ENCODE peak calls at places on chromosomes 11 and 22, in seven cellular contexts. J is H1, I is sigmoid colon, P is A549, O is transverse colon, V is stomach, M is suprapubic skin. R is an unnamed sample. For H3K9me3, the result is how much of the 10 kb centered on the place peaks cover.

GRCh38 chr11:76371170-76371569 is 9.8 kb downstream of the THAP12 start:
- DNase-seq in J (no peak), I (no peak), P (peak), O (no peak), V (no peak), M (no peak), R (no peak)

GRCh38 chr11:102783720-102784119 is 3.3 kb upstream of the MMP10 start:
- DNase-seq in J (no peak), I (no peak), P (no peak), O (no peak), V (no peak), M (no peak), R (no peak)

GRCh38 chr22:19291218-19291579 is 320 bp downstream of the CLTCL1 start:
- DNase-seq in J (peak), I (peak), P (no peak), O (peak), V (peak), M (peak), R (no peak)

GRCh38 chr11:131691558-131692041 is 321.2 kb downstream of the NTM start:
- DNase-seq in J (peak), I (no peak), P (no peak), O (no peak), V (no peak), M (no peak), R (no peak)

GRCh38 chr11:32033491-32033890 is 57.4 kb upstream of the RCN1 start:
- DNase-seq in J (no peak), I (no peak), P (no peak), O (no peak), V (no peak), M (no peak), R (no peak)

GRCh38 chr22:36781656-36782627 is 6.0 kb upstream of the IFT27 start:
- DNase-seq in J (peak), I (peak), P (peak), O (peak), V (peak), M (peak), R (peak)

GRCh38 chr11:115679945-115680344 is 175.7 kb upstream of the CADM1 start:
- DNase-seq in J (no peak), I (peak), P (no peak), O (no peak), V (no peak), M (no peak), R (no peak)

GRCh38 chr11:73388241-73389133 is 12.3 kb downstream of the RELT start:
- DNase-seq in J (no peak), I (peak), P (no peak), O (peak), V (peak), M (no peak), R (no peak)

GRCh38 chr11:74443071-74443864 is 24.1 kb downstream of the KCNE3 start:
- DNase-seq in J (no peak), I (no peak), P (peak), O (peak), V (peak), M (no peak), R (no peak)

GRCh38 chr11:20111871-20112270 is 48.4 kb downstream of the DBX1 start:
- DNase-seq in J (no peak), I (no peak), P (no peak), O (no peak), V (no peak), M (no peak), R (no peak)

GRCh38 chr11:114132944-114133394 is 73.5 kb downstream of the ZBTB16 start:
- DNase-seq in J (no peak), I (peak), P (no peak), O (no peak), V (no peak), M (no peak), R (no peak)

GRCh38 chr11:66969584-66970205 is 5.4 kb upstream of the C11orf86 start:
- DNase-seq in J (no peak), I (no peak), P (no peak), O (no peak), V (no peak), M (no peak), R (no peak)

GRCh38 chr22:47205562-47205961 is 443.1 kb downstream of the TBC1D22A start:
- DNase-seq in J (peak), I (no peak), P (no peak), O (no peak), V (peak), M (peak), R (no peak)

GRCh38 chr11:117221775-117222517 is 9.9 kb downstream of the PCSK7 start:
- DNase-seq in J (no peak), I (peak), P (no peak), O (peak), V (peak), M (peak), R (peak)

GRCh38 chr22:33969052-33969451 is 48.8 kb upstream of the LARGE1 start:
- DNase-seq in J (no peak), I (no peak), P (no peak), O (no peak), V (no peak), M (no peak), R (no peak)

GRCh38 chr11:95375881-95376280 is 144.9 kb upstream of the SESN3 start:
- DNase-seq in J (no peak), I (no peak), P (no peak), O (no peak), V (no peak), M (no peak), R (no peak)

GRCh38 chr11:34427171-34427805 is 11.4 kb upstream of the CAT start:
- DNase-seq in J (no peak), I (no peak), P (peak), O (no peak), V (no peak), M (no peak), R (no peak)

GRCh38 chr11:17642370-17642769 is 77.0 kb upstream of the MYOD1 start:
- DNase-seq in J (no peak), I (no peak), P (no peak), O (no peak), V (no peak), M (no peak), R (no peak)
- TF ChIP-seq POLR2A in J (no peak), I (no peak), P (no peak), O (no peak), V (no peak), M (no peak), R (no peak)

GRCh38 chr11:8199676-8200075 is 30.9 kb upstream of the RIC3 start:
- DNase-seq in J (peak), I (no peak), P (no peak), O (no peak), V (no peak), M (no peak), R (no peak)
- TF ChIP-seq EP300 in J (no peak), I (no peak), P (no peak), O (no peak), V (no peak), M (no peak), R (no peak)

GRCh38 chr11:99068832-99069231 is 48.1 kb downstream of the CNTN5 start:
- DNase-seq in J (no peak), I (no peak), P (no peak), O (no peak), V (no peak), M (no peak), R (no peak)

GRCh38 chr11:99066609-99067008 is 45.9 kb downstream of the CNTN5 start:
- DNase-seq in J (no peak), I (no peak), P (no peak), O (no peak), V (no peak), M (no peak), R (no peak)

DNA sequence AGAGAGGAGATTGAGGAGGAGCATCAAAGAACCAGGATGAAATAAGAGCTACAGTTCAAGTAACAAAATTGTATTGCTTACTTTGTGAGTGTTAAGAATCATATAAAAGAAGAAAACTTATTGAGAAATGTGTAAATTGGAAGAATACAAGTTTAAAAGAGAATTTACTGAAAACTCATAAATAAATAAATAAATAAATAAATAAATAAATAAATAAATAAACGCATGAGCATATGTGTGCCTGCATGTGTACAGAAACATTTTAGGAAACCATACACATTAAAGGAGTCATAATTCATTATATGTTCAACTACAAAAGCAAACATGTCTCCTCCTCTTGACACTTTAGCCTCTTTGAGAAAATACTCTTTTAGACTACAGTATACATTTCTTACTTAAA is 42.6 kb downstream of the CNTN5 start:
- DNase-seq in J (no peak), I (no peak), P (no peak), O (no peak), V (no peak), M (no peak), R (no peak)
- H3K9me3 ChIP-seq in J (under half), I (under half), P (under half), O (under half), V (under half), M (under half), R (under half)

GRCh38 chr22:49774499-49775151 is 53.0 kb downstream of the BRD1 start:
- DNase-seq in J (no peak), I (no peak), P (no peak), O (no peak), V (no peak), M (no peak), R (no peak)

GRCh38 chr22:49775191-49776052 is 52.3 kb downstream of the BRD1 start:
- DNase-seq in J (no peak), I (no peak), P (no peak), O (no peak), V (no peak), M (no peak), R (no peak)

GRCh38 chr22:49776053-49776511 is 51.6 kb downstream of the BRD1 start:
- DNase-seq in J (no peak), I (no peak), P (no peak), O (no peak), V (no peak), M (no peak), R (no peak)

GRCh38 chr22:49777569-49778250 is 50.0 kb downstream of the BRD1 start:
- DNase-seq in J (no peak), I (no peak), P (no peak), O (no peak), V (no peak), M (no peak), R (no peak)

DNA sequence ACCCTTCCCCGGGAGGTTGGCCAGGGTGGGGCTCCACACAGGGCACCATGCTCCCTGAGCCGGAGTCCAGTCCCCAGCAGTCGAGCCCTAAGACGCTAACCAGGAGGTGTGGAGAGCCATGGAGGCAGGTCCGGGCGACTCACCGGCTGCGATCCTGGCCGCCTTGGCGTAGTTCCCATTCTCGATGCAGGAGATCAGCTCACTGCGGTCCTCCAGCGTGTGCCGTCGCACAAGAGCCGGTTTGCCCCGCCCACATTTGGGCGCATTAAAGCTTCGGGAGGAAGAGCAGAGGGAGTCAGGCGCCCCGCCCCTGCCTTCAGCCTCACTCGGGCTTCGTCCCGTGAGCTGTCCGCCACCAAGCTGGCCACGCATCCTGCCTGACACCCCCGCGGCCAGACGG is 50.8 kb downstream of the BRD1 start:
- DNase-seq in J (no peak), I (no peak), P (no peak), O (no peak), V (no peak), M (no peak), R (no peak)
- TF ChIP-seq POLR2A in J (no peak), I (no peak), P (no peak), O (no peak), V (no peak), M (no peak), R (no peak)

GRCh38 chr11:16356751-16357365 is 512 bp upstream of the SOX6 start:
- DNase-seq in J (no peak), I (no peak), P (no peak), O (no peak), V (no peak), M (no peak), R (peak)

GRCh38 chr11:16357776-16358175 is 1.4 kb upstream of the SOX6 start:
- DNase-seq in J (no peak), I (no peak), P (no peak), O (no peak), V (no peak), M (no peak), R (no peak)

GRCh38 chr11:16358726-16359125 is 2.4 kb upstream of the SOX6 start:
- DNase-seq in J (no peak), I (no peak), P (no peak), O (no peak), V (no peak), M (no peak), R (no peak)

GRCh38 chr11:16361108-16361869 is 4.9 kb upstream of the SOX6 start:
- DNase-seq in J (no peak), I (no peak), P (no peak), O (no peak), V (no peak), M (no peak), R (no peak)

DNA sequence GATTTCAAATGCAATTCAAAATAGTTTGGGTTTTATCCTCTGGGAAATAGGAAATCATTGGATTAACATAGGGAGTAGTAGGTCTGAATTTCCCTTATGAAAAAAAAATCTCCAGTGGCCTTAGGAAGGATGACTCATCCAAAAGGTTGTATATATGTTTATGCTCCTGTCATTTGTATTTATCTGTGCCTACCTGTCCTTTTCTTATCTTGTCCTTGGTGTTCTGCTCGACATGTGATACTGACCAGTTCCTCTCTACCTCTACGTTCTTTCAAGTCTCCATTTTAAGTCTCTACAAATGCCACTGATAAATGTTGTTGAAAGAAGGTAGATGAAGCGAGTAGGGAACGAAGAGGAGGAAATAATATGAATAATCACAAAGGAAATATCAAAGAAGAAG is 3.0 kb upstream of the SOX6 start:
- DNase-seq in J (no peak), I (no peak), P (no peak), O (no peak), V (no peak), M (no peak), R (no peak)
- TF ChIP-seq EP300 in J (no peak), I (no peak), P (no peak), O (no peak), V (no peak), M (no peak), R (no peak)

GRCh38 chr11:109970516-109971183 is 122.5 kb upstream of the ZC3H12C start:
- DNase-seq in J (no peak), I (no peak), P (no peak), O (no peak), V (no peak), M (no peak), R (no peak)
- H3K9me3 ChIP-seq in J (under half), I (under half), P (under half), O (under half), V (under half), M (under half), R (under half)

GRCh38 chr11:36596880-36597279 is 1.2 kb downstream of the RAG2 start:
- DNase-seq in J (no peak), I (no peak), P (no peak), O (no peak), V (no peak), M (no peak), R (no peak)

GRCh38 chr11:36598051-36598450 is at the start of gene RAG2:
- DNase-seq in J (no peak), I (no peak), P (no peak), O (no peak), V (no peak), M (no peak), R (no peak)

GRCh38 chr11:36591433-36591832 is 2.9 kb upstream of the IFTAP start:
- DNase-seq in J (no peak), I (no peak), P (no peak), O (no peak), V (no peak), M (no peak), R (no peak)

GRCh38 chr11:36600155-36600554 is 2.1 kb upstream of the RAG2 start:
- DNase-seq in J (peak), I (no peak), P (no peak), O (no peak), V (no peak), M (no peak), R (no peak)

DNA sequence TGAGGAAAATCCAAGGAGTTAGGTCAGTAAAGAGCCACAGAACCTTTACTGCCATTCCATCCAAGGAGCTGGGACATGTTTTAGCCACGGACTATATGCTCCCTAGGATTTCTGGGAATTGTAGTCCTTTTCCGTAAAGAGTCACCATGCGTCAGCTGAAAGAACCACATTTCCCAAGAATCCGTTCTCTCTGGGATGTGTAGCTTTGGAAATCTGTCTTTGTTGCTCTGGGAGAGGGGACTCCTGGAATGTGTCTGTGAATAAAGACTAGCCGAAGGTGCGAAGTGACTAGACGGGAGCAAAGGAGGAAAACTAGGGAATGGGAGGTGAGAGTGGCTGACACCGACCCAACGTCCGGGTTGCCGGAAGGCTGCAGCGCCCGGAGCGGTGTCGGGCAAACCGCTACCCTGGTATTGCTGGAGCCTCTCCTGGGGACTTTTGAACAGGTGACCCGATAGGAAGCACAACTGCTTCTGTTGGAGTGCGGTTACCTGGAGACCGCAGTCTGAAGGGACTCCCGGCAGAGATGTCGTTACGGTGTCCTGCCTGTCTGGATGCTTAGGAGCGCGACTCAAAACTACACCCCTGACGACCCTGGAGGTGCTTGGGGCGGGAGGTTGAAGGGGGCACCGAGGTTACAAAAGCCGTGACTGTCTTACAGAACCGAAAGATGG is at the start of gene IFTAP:
- DNase-seq in J (peak), I (peak), P (peak), O (peak), V (peak), M (peak), R (no peak)
- TF ChIP-seq POLR2A in J (peak), I (no peak), P (peak), O (no peak), V (no peak), M (no peak), R (peak)

GRCh38 chr22:45997775-45998637 is 21.0 kb upstream of the WNT7B start:
- DNase-seq in J (no peak), I (peak), P (no peak), O (no peak), V (no peak), M (peak), R (no peak)

GRCh38 chr22:46000081-46001027 is 23.4 kb upstream of the WNT7B start:
- DNase-seq in J (no peak), I (peak), P (no peak), O (no peak), V (no peak), M (peak), R (no peak)

GRCh38 chr22:46001046-46001425 is 24.1 kb upstream of the WNT7B start:
- DNase-seq in J (no peak), I (no peak), P (no peak), O (no peak), V (no peak), M (peak), R (no peak)

GRCh38 chr22:45998638-45999378 is 21.8 kb upstream of the WNT7B start:
- DNase-seq in J (no peak), I (peak), P (no peak), O (no peak), V (no peak), M (peak), R (no peak)

GRCh38 chr22:45999379-45999971 is 22.5 kb upstream of the WNT7B start:
- DNase-seq in J (no peak), I (peak), P (no peak), O (no peak), V (no peak), M (peak), R (no peak)
- TF ChIP-seq EP300 in J (no peak), I (no peak), P (no peak), O (no peak), V (no peak), M (no peak), R (no peak)